ENCODE peak calls at places on chromosomes 11 and 22, in six cellular contexts. D, L, O, M, Z and R are unnamed samples.

GRCh38 chr11:22244986-22245592 is 52.2 kb downstream of the ANO5 start:
- DNase-seq in L (peak), D (peak), O (peak), Z (peak), M (peak), R (peak)

GRCh38 chr11:45994421-45995341 is 72.2 kb downstream of the LARGE2 start:
- DNase-seq in L (no peak), O (peak), D (peak), M (peak), Z (no peak), R (no peak)

GRCh38 chr11:119207300-119207570 is 1.1 kb downstream of the CBL start:
- DNase-seq in Z (no peak), D (no peak), L (peak), O (no peak), M (no peak), R (no peak)

GRCh38 chr11:15793032-15793996 is 563.0 kb downstream of the SOX6 start:
- DNase-seq in Z (no peak), L (no peak), M (peak), D (peak), O (no peak), R (no peak)

GRCh38 chr11:123616505-123617198 is 37.8 kb downstream of the SCN3B start:
- DNase-seq in Z (no peak), L (no peak), O (no peak), M (peak), D (peak), R (no peak)

GRCh38 chr11:2837096-2837601 is 48.4 kb downstream of the CDKN1C start:
- DNase-seq in D (peak), Z (no peak), O (peak), L (peak), M (peak), R (peak)

GRCh38 chr22:38422615-38423511 is 32.1 kb downstream of the KCNJ4 start:
- DNase-seq in D (no peak), L (no peak), O (peak), Z (no peak), M (no peak), R (no peak)

GRCh38 chr11:111107501-111107900 is 138.0 kb upstream of the POU2AF2 start:
- DNase-seq in O (no peak), Z (no peak), M (no peak), D (no peak), L (no peak), R (no peak)

GRCh38 chr11:70510106-70510505 is 111.8 kb downstream of the CTTN start:
- DNase-seq in M (no peak), L (no peak), D (no peak), O (no peak), Z (no peak), R (no peak)

GRCh38 chr11:1195690-1196515 is 27.0 kb upstream of the MUC5B start:
- DNase-seq in L (no peak), M (no peak), O (peak), Z (no peak), D (no peak), R (no peak)

GRCh38 chr11:59755701-59756495 is 722 bp downstream of the STX3 start:
- DNase-seq in O (peak), D (peak), M (peak), L (peak), Z (no peak), R (peak)

GRCh38 chr22:28759861-28760560 is 12.5 kb upstream of the CCDC117 start:
- DNase-seq in Z (peak), D (peak), M (peak), L (no peak), O (peak), R (no peak)

GRCh38 chr11:69465236-69466000 is 16.0 kb upstream of the LINC01488 start:
- DNase-seq in O (no peak), D (no peak), L (no peak), M (no peak), Z (no peak), R (no peak)

GRCh38 chr22:49212002-49212401 is 615.7 kb downstream of the BRD1 start:
- DNase-seq in D (no peak), Z (no peak), L (no peak), O (peak), M (no peak), R (no peak)

GRCh38 chr11:69492201-69492991 is 10.9 kb downstream of the LINC01488 start:
- DNase-seq in D (peak), Z (no peak), M (peak), L (no peak), O (no peak), R (no peak)

GRCh38 chr11:69370984-69371709 is 77.2 kb downstream of the MYEOV start:
- DNase-seq in Z (no peak), O (peak), D (no peak), L (no peak), M (no peak), R (no peak)

GRCh38 chr22:49303781-49304461 is 523.8 kb downstream of the BRD1 start:
- DNase-seq in D (no peak), M (no peak), L (no peak), O (peak), Z (no peak), R (no peak)

GRCh38 chr11:35765211-35765610 is 102.6 kb downstream of the TRIM44 start:
- DNase-seq in D (no peak), Z (no peak), L (peak), M (peak), O (no peak), R (no peak)

GRCh38 chr11:21774212-21774611 is 418.7 kb upstream of the ANO5 start:
- DNase-seq in M (no peak), Z (no peak), L (no peak), D (no peak), O (no peak), R (no peak)

GRCh38 chr11:34599406-34599901 is 21.4 kb upstream of the EHF start:
- DNase-seq in D (peak), Z (no peak), M (peak), L (no peak), O (no peak), R (no peak)

GRCh38 chr11:19714093-19714386 is 1.4 kb downstream of the NAV2 start:
- DNase-seq in Z (no peak), O (no peak), L (no peak), D (no peak), M (peak), R (no peak)

GRCh38 chr11:34051349-34052035 is at the start of gene CAPRIN1:
- DNase-seq in O (peak), Z (peak), D (peak), M (peak), L (peak), R (peak)

GRCh38 chr11:109350091-109350490 is 71.9 kb upstream of the C11orf87 start:
- DNase-seq in Z (no peak), D (no peak), L (peak), O (no peak), M (no peak), R (no peak)

GRCh38 chr11:45671246-45672171 is 6.1 kb upstream of the CHST1 start:
- DNase-seq in L (no peak), Z (no peak), D (no peak), O (peak), M (no peak), R (no peak)

GRCh38 chr22:50546326-50547230 is 879 bp downstream of the KLHDC7B start:
- DNase-seq in D (no peak), M (no peak), Z (no peak), O (no peak), L (no peak), R (no peak)

GRCh38 chr11:73478737-73479347 is 102.6 kb downstream of the RELT start:
- DNase-seq in M (peak), O (peak), L (no peak), Z (no peak), D (peak), R (no peak)

GRCh38 chr11:66337103-66337899 is 1.1 kb upstream of the RIN1 start:
- DNase-seq in Z (no peak), L (no peak), D (peak), M (peak), O (no peak), R (no peak)
- H3K14ac ChIP-seq in Z (no peak), L (no peak), D (no peak), M (no peak), O (no peak), R (no peak)

GRCh38 chr11:47395225-47396048 is 13.0 kb upstream of the SLC39A13 start:
- DNase-seq in O (no peak), M (no peak), L (no peak), Z (no peak), D (no peak), R (no peak)

GRCh38 chr11:47396049-47396320 is 12.4 kb upstream of the SLC39A13 start:
- DNase-seq in L (no peak), O (no peak), Z (no peak), D (no peak), M (no peak), R (no peak)

GRCh38 chr11:47393163-47394049 is 15.0 kb upstream of the SLC39A13 start:
- DNase-seq in D (peak), O (peak), Z (no peak), L (no peak), M (peak), R (no peak)

GRCh38 chr11:47394050-47394321 is 14.4 kb upstream of the SLC39A13 start:
- DNase-seq in O (peak), L (no peak), D (no peak), M (no peak), Z (no peak), R (no peak)

DNA sequence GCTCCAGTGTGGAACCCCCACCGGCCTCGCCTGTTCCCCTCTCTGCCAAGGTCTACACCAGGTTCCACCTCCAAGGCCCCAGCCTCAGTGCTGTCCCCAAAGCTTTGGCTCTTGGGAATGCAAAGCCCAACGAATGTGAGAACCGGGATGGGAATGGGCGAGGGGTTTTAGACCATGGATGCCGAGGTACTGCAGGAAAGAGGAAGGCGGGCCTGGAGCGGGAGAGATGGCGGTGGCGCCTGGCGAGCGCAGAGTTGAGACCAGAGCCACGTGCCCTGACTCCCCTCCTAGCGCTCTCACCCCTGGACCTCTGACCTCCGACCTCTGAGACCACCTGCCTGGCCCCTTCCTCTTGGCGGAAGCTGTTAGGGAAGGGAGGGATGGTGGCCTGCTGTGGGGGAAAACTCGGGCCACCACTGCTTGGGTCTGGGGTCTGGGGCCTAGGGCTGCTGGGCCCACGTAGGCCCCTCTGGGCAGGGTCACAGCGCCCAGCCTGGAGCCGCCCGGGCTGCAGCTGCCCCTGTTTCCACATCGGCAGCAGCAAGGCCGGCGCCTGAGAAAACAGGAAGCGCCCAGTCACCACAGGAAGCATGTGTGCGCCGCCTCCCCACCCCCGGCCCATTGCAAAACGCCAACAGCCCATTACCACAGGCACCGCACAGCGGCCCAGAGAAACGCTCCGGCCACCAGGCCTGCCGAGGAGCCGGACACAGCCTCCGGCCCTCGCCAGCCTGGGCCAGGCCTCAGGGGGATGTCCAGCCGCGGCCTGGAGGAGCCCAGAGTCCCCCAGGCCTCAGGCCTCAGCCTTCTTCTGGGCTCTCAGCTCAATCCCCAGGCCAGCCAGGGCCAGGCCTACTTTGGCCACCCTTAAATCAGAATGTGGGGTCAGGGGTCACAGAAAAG is 13.8 kb upstream of the SLC39A13 start:
- DNase-seq in M (peak), L (no peak), Z (no peak), D (peak), O (peak), R (no peak)
- H3K9ac ChIP-seq in M (no peak), L (no peak), Z (no peak), D (no peak), O (no peak), R (peak)

DNA sequence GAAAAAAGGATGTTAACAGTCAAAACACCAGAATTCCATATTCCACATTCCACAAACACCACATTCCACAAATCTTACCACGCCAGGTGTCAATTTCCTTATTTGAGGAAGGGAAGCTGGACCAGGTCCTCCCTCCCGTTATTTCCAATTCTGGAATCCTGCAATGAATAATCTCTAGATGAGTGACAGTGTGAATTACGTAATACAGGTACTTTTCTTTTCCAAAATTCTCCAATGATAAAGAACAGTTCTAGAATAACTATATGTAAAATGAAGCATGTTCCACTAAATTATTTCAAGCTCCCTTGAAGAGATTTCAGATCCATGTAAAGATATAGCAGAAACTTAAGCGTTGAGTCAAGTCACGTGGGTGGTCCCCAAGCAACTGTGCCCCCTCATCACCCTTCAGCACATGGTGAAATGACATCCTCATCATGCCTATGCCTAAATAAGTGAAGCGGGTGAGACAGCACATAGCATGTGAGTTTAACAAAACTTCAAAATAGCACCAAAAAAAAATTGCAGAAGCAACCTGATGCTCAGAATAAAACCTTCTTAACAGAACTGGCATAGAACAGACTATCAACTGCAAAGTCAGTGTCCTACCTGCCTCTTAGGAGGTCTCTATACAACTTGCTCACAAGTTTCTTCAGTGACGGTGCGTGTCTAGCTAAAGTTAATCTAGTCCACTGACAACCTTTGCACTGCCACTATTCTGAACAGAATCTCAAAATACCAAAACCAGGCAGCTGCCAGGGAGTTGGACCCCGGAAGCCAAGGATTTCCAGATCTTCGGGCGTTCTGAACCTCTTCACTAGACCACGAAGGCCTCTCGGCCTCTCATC is 875 bp downstream of the NFRKB start:
- DNase-seq in Z (no peak), L (no peak), M (peak), D (peak), O (no peak), R (no peak)
- H3K14ac ChIP-seq in Z (no peak), L (peak), M (no peak), D (no peak), O (peak), R (no peak)

GRCh38 chr11:64598797-64599697 is 8.0 kb downstream of the SLC22A12 start:
- DNase-seq in M (no peak), D (no peak), Z (no peak), O (no peak), L (no peak), R (no peak)

GRCh38 chr11:64598106-64598796 is 7.2 kb downstream of the SLC22A12 start:
- DNase-seq in O (no peak), M (no peak), Z (no peak), D (no peak), L (no peak), R (no peak)

GRCh38 chr11:64600281-64600992 is 9.4 kb downstream of the SLC22A12 start:
- DNase-seq in Z (no peak), D (no peak), O (no peak), M (no peak), L (no peak), R (no peak)

GRCh38 chr11:64599698-64600211 is 8.7 kb downstream of the SLC22A12 start:
- DNase-seq in L (no peak), O (no peak), Z (no peak), M (no peak), D (no peak), R (no peak)

DNA sequence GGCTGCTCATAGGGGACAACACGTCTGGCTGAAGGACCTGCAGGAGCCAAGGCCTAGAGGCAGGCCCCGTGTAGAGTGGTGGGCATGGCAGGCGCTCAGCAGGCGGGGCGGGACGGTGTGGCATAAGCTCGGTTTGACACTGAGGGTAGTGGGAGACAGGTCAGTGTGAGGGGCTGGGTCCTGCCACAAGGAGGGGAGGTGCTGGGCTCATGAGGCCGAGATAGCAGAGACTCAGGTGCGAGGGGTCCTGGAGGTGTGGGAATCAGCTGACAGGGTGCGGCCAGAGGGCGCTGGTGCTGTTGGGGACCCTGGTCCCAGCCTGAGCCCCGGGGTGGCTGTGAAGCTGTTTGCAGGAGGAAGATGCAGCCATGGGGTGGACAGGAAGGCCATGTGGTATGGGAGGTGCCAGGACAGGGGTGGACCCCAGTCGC is 6.7 kb downstream of the SLC22A12 start:
- DNase-seq in L (no peak), Z (no peak), D (no peak), O (no peak), M (no peak), R (no peak)
- H3K9ac ChIP-seq in L (no peak), Z (no peak), D (no peak), O (no peak), M (no peak), R (peak)

GRCh38 chr22:23580586-23581251 is 629 bp upstream of the IGLL1 start:
- DNase-seq in D (no peak), O (no peak), Z (no peak), L (no peak), M (no peak), R (no peak)

GRCh38 chr22:23579870-23580585 is at the start of gene IGLL1:
- DNase-seq in L (no peak), O (no peak), Z (no peak), D (no peak), M (no peak), R (no peak)

GRCh38 chr22:23581252-23581634 is 1.2 kb upstream of the IGLL1 start:
- DNase-seq in M (no peak), O (no peak), L (no peak), D (no peak), Z (no peak), R (no peak)

GRCh38 chr22:23583153-23583552 is 3.1 kb upstream of the IGLL1 start:
- DNase-seq in M (no peak), Z (no peak), L (no peak), O (no peak), D (no peak), R (no peak)

DNA sequence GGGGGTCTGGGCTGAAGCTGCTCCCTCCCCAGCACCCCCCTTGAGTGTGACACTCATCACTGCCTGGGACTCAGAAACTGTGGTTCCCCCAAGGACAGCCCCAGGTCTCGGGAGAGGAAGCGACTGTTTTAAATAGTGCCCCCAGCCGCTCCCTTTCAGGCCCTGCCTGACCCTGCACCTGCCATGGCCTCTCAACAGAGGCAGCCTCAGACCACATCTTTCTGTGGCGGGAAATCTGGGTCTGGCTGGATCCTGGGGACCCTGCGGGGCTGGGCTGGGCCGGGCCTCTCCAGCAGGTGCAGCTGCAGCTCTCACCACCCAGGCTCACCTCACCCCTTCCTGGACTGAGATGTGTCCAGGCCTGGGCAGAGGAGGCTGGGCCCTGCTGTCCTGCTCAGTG is 3.7 kb upstream of the IGLL1 start:
- DNase-seq in O (no peak), Z (no peak), M (no peak), L (no peak), D (no peak), R (no peak)
- H3K14ac ChIP-seq in O (no peak), Z (no peak), M (no peak), L (no peak), D (peak), R (no peak)

GRCh38 chr22:43152355-43153071 is 1.2 kb downstream of the TSPO start:
- DNase-seq in D (peak), O (no peak), M (peak), L (no peak), Z (no peak), R (no peak)
- H3K9ac ChIP-seq in D (peak), O (no peak), M (peak), L (no peak), Z (no peak), R (peak)

GRCh38 chr11:113132001-113132400 is 170.8 kb downstream of the NCAM1 start:
- DNase-seq in D (no peak), O (no peak), M (no peak), L (no peak), Z (no peak), R (no peak)
- H3K14ac ChIP-seq in D (no peak), O (no peak), M (no peak), L (no peak), Z (no peak), R (no peak)

GRCh38 chr11:14082338-14082737 is 119.8 kb downstream of the SPON1 start:
- DNase-seq in D (no peak), Z (no peak), M (no peak), O (no peak), L (no peak), R (no peak)

GRCh38 chr11:14081541-14082211 is 119.2 kb downstream of the SPON1 start:
- DNase-seq in D (no peak), M (no peak), L (no peak), O (no peak), Z (no peak), R (no peak)

GRCh38 chr11:14075118-14075601 is 112.6 kb downstream of the SPON1 start:
- DNase-seq in D (no peak), Z (no peak), O (no peak), L (no peak), M (no peak), R (no peak)

GRCh38 chr11:14075679-14076078 is 113.2 kb downstream of the SPON1 start:
- DNase-seq in L (no peak), O (no peak), Z (no peak), D (no peak), M (no peak), R (no peak)

GRCh38 chr11:14078941-14079522 is 116.5 kb downstream of the SPON1 start:
- DNase-seq in Z (no peak), M (no peak), D (no peak), O (no peak), L (no peak), R (no peak)
- H3K9ac ChIP-seq in Z (no peak), M (no peak), D (no peak), O (no peak), L (no peak), R (no peak)

GRCh38 chr22:47776329-47776728 is 1013.9 kb downstream of the TBC1D22A start:
- DNase-seq in O (peak), L (no peak), D (no peak), Z (no peak), M (no peak), R (no peak)
- H3K14ac ChIP-seq in O (no peak), L (no peak), D (no peak), Z (no peak), M (no peak), R (no peak)